ENCODE peak calls at places on chromosomes 7 and 10, in seven cellular contexts. One of them, this sample, is unnamed.

GRCh38 chr7:105487559-105488218 is 34.4 kb downstream of the PUS7 start:
- DNase-seq in K562: peak; percentile 83
- DNase-seq in CD8-positive, alpha-beta T cell: no peak
- DNase-seq in cardiac muscle cell: peak; percentile 80
- DNase-seq in ovary: no peak
- DNase-seq in transverse colon: no peak
- DNase-seq in upper lobe of right lung: no peak
- DNase-seq in this sample: no peak

GRCh38 chr10:94481410-94481809 is 64.2 kb upstream of the HELLS start:
- DNase-seq in K562: no peak
- DNase-seq in CD8-positive, alpha-beta T cell: no peak
- DNase-seq in cardiac muscle cell: no peak
- DNase-seq in ovary: no peak
- DNase-seq in transverse colon: no peak
- DNase-seq in upper lobe of right lung: no peak
- DNase-seq in this sample: no peak

GRCh38 chr10:103053659-103054581 is 135.8 kb downstream of the CNNM2 start:
- DNase-seq in K562: peak; percentile 65
- DNase-seq in CD8-positive, alpha-beta T cell: peak; percentile 67
- DNase-seq in cardiac muscle cell: peak; percentile 86
- DNase-seq in ovary: peak; percentile 73
- DNase-seq in transverse colon: peak; percentile 51
- DNase-seq in upper lobe of right lung: peak; percentile 74
- DNase-seq in this sample: peak; percentile 15

GRCh38 chr7:2002561-2003450 is 229.9 kb downstream of the MAD1L1 start:
- DNase-seq in K562: no peak
- DNase-seq in CD8-positive, alpha-beta T cell: peak; percentile 6
- DNase-seq in cardiac muscle cell: no peak
- DNase-seq in ovary: peak; percentile 14
- DNase-seq in transverse colon: no peak
- DNase-seq in upper lobe of right lung: peak; percentile 47
- DNase-seq in this sample: no peak

GRCh38 chr7:127189074-127189473 is 63.7 kb downstream of the GRM8 start:
- DNase-seq in K562: no peak
- DNase-seq in CD8-positive, alpha-beta T cell: no peak
- DNase-seq in cardiac muscle cell: no peak
- DNase-seq in ovary: no peak
- DNase-seq in transverse colon: no peak
- DNase-seq in upper lobe of right lung: no peak
- DNase-seq in this sample: no peak

GRCh38 chr10:53403688-53404087 is 631.1 kb upstream of the MBL2 start:
- DNase-seq in K562: no peak
- DNase-seq in CD8-positive, alpha-beta T cell: no peak
- DNase-seq in cardiac muscle cell: peak; percentile 28
- DNase-seq in ovary: no peak
- DNase-seq in transverse colon: peak; percentile 14
- DNase-seq in upper lobe of right lung: peak; percentile 65
- DNase-seq in this sample: no peak

GRCh38 chr10:99730026-99730425 is 1.9 kb downstream of the COX15 start:
- DNase-seq in K562: no peak
- DNase-seq in CD8-positive, alpha-beta T cell: no peak
- DNase-seq in cardiac muscle cell: peak; percentile 11
- DNase-seq in ovary: no peak
- DNase-seq in transverse colon: no peak
- DNase-seq in upper lobe of right lung: no peak
- DNase-seq in this sample: no peak

GRCh38 chr10:132526676-132527075 is 10.9 kb upstream of the INPP5A start:
- DNase-seq in K562: no peak
- DNase-seq in CD8-positive, alpha-beta T cell: no peak
- DNase-seq in cardiac muscle cell: peak; percentile 49
- DNase-seq in ovary: no peak
- DNase-seq in transverse colon: peak; percentile 7
- DNase-seq in upper lobe of right lung: no peak
- DNase-seq in this sample: no peak

GRCh38 chr7:141288626-141289025 is 214.8 kb downstream of the TMEM178B start:
- DNase-seq in K562: no peak
- DNase-seq in CD8-positive, alpha-beta T cell: no peak
- DNase-seq in cardiac muscle cell: no peak
- DNase-seq in ovary: no peak
- DNase-seq in transverse colon: no peak
- DNase-seq in upper lobe of right lung: no peak
- DNase-seq in this sample: no peak

GRCh38 chr7:127736511-127736910 is 84.5 kb downstream of the SND1 start:
- DNase-seq in K562: no peak
- DNase-seq in CD8-positive, alpha-beta T cell: no peak
- DNase-seq in cardiac muscle cell: no peak
- DNase-seq in ovary: no peak
- DNase-seq in transverse colon: no peak
- DNase-seq in upper lobe of right lung: no peak
- DNase-seq in this sample: no peak

DNA sequence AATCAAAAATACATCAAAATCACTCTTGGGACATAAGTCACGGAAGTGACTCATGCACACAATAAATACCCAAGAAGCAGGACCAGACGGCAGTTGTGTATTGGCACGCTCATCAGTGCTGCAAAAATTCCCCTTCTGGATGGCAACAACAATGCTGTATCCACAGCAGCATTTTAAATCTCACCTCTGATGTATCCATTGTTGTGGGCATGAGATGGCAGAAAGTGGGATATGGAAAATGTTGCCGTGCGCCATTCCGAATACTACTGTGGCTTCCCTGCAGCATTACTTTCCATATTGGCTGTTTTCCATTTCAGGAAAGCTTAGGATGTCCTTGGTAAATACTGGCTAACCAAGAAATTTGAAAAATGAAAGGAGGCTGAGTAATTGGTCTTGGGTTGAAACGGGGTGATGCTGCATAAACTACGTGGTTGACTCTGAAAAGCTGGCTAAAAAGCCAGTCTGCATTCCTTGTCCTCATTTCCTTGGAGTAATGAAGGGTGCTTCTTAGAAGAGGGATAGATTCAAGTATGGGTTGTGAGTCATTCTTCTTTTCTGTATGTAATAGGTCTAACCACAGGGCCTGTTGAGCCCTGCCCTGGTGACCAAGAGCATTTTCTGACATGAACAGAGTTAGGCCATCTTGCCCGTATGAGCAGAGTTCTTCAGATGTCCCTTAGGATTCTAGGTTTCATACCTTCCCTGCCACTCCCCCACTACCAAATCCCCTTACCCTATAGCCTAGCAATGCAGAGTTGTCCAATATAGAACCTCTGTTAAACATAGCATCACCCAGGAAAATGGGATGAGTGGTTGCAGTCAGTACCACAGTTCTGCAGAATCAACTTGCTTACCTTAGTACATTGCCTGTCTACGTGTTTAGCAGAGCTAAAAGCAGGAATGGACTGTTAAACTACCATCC is 36.3 kb upstream of the TOMM7 start:
- DNase-seq in K562: peak; percentile 56
- DNase-seq in CD8-positive, alpha-beta T cell: no peak
- DNase-seq in cardiac muscle cell: peak; percentile 94
- DNase-seq in ovary: no peak
- DNase-seq in transverse colon: no peak
- DNase-seq in upper lobe of right lung: no peak
- DNase-seq in this sample: no peak
- H3K27ac ChIP-seq in K562: peak overlapping the region; percentile 39
- H3K27ac ChIP-seq in CD8-positive, alpha-beta T cell: no peak overlapping the region
- H3K27ac ChIP-seq in cardiac muscle cell: no peak overlapping the region
- H3K27ac ChIP-seq in ovary: no peak overlapping the region
- H3K27ac ChIP-seq in transverse colon: peak overlapping the region; percentile 54
- H3K27ac ChIP-seq in upper lobe of right lung: peak overlapping the region; percentile 14
- H3K27ac ChIP-seq in this sample: no peak overlapping the region

GRCh38 chr7:33649476-33650441 is 255.6 kb upstream of the BMPER start:
- DNase-seq in K562: no peak
- DNase-seq in CD8-positive, alpha-beta T cell: no peak
- DNase-seq in cardiac muscle cell: no peak
- DNase-seq in ovary: no peak
- DNase-seq in transverse colon: peak; percentile 36
- DNase-seq in upper lobe of right lung: no peak
- DNase-seq in this sample: no peak
- H3K9me3 ChIP-seq in K562: no peaks in the 10 kb centered on the region
- H3K9me3 ChIP-seq in CD8-positive, alpha-beta T cell: no peaks in the 10 kb centered on the region
- H3K9me3 ChIP-seq in cardiac muscle cell: no peaks in the 10 kb centered on the region
- H3K9me3 ChIP-seq in ovary: peaks cover 3% of the 10 kb centered on the region
- H3K9me3 ChIP-seq in transverse colon: no peaks in the 10 kb centered on the region
- H3K9me3 ChIP-seq in upper lobe of right lung: no peaks in the 10 kb centered on the region
- H3K9me3 ChIP-seq in this sample: no peaks in the 10 kb centered on the region

GRCh38 chr10:22501863-22502262 is 156.6 kb downstream of the SPAG6 start:
- DNase-seq in K562: no peak
- DNase-seq in CD8-positive, alpha-beta T cell: no peak
- DNase-seq in cardiac muscle cell: no peak
- DNase-seq in ovary: no peak
- DNase-seq in transverse colon: no peak
- DNase-seq in upper lobe of right lung: no peak
- DNase-seq in this sample: no peak

GRCh38 chr10:22503315-22504090 is 158.2 kb downstream of the SPAG6 start:
- DNase-seq in K562: peak; percentile 66
- DNase-seq in CD8-positive, alpha-beta T cell: no peak
- DNase-seq in cardiac muscle cell: no peak
- DNase-seq in ovary: no peak
- DNase-seq in transverse colon: no peak
- DNase-seq in upper lobe of right lung: no peak
- DNase-seq in this sample: no peak

GRCh38 chr10:22504766-22505165 is 159.5 kb downstream of the SPAG6 start:
- DNase-seq in K562: peak; percentile 21
- DNase-seq in CD8-positive, alpha-beta T cell: no peak
- DNase-seq in cardiac muscle cell: no peak
- DNase-seq in ovary: no peak
- DNase-seq in transverse colon: no peak
- DNase-seq in upper lobe of right lung: no peak
- DNase-seq in this sample: no peak

GRCh38 chr10:22500567-22501369 is 155.5 kb downstream of the SPAG6 start:
- DNase-seq in K562: no peak
- DNase-seq in CD8-positive, alpha-beta T cell: no peak
- DNase-seq in cardiac muscle cell: peak; percentile 31
- DNase-seq in ovary: no peak
- DNase-seq in transverse colon: no peak
- DNase-seq in upper lobe of right lung: no peak
- DNase-seq in this sample: no peak

GRCh38 chr10:22501412-22501811 is 156.1 kb downstream of the SPAG6 start:
- DNase-seq in K562: no peak
- DNase-seq in CD8-positive, alpha-beta T cell: no peak
- DNase-seq in cardiac muscle cell: no peak
- DNase-seq in ovary: no peak
- DNase-seq in transverse colon: no peak
- DNase-seq in upper lobe of right lung: no peak
- DNase-seq in this sample: no peak
- H3K27ac ChIP-seq in K562: no peak overlapping the region
- H3K27ac ChIP-seq in CD8-positive, alpha-beta T cell: no peak overlapping the region
- H3K27ac ChIP-seq in cardiac muscle cell: no peak overlapping the region
- H3K27ac ChIP-seq in ovary: no peak overlapping the region
- H3K27ac ChIP-seq in transverse colon: no peak overlapping the region
- H3K27ac ChIP-seq in upper lobe of right lung: no peak overlapping the region
- H3K27ac ChIP-seq in this sample: no peak overlapping the region

GRCh38 chr7:83105063-83105462 is 57.6 kb downstream of the PCLO start:
- DNase-seq in K562: no peak
- DNase-seq in CD8-positive, alpha-beta T cell: no peak
- DNase-seq in cardiac muscle cell: no peak
- DNase-seq in ovary: no peak
- DNase-seq in transverse colon: no peak
- DNase-seq in upper lobe of right lung: no peak
- DNase-seq in this sample: no peak

GRCh38 chr7:83111391-83111790 is 51.3 kb downstream of the PCLO start:
- DNase-seq in K562: no peak
- DNase-seq in CD8-positive, alpha-beta T cell: no peak
- DNase-seq in cardiac muscle cell: no peak
- DNase-seq in ovary: no peak
- DNase-seq in transverse colon: no peak
- DNase-seq in upper lobe of right lung: no peak
- DNase-seq in this sample: no peak

GRCh38 chr7:83105948-83106347 is 56.7 kb downstream of the PCLO start:
- DNase-seq in K562: no peak
- DNase-seq in CD8-positive, alpha-beta T cell: no peak
- DNase-seq in cardiac muscle cell: no peak
- DNase-seq in ovary: no peak
- DNase-seq in transverse colon: no peak
- DNase-seq in upper lobe of right lung: no peak
- DNase-seq in this sample: no peak

GRCh38 chr7:83109352-83109751 is 53.3 kb downstream of the PCLO start:
- DNase-seq in K562: no peak
- DNase-seq in CD8-positive, alpha-beta T cell: no peak
- DNase-seq in cardiac muscle cell: no peak
- DNase-seq in ovary: no peak
- DNase-seq in transverse colon: no peak
- DNase-seq in upper lobe of right lung: no peak
- DNase-seq in this sample: no peak
- H3K9me3 ChIP-seq in K562: no peaks in the 10 kb centered on the region
- H3K9me3 ChIP-seq in CD8-positive, alpha-beta T cell: no peaks in the 10 kb centered on the region
- H3K9me3 ChIP-seq in cardiac muscle cell: no peaks in the 10 kb centered on the region
- H3K9me3 ChIP-seq in ovary: no peaks in the 10 kb centered on the region
- H3K9me3 ChIP-seq in transverse colon: no peaks in the 10 kb centered on the region
- H3K9me3 ChIP-seq in upper lobe of right lung: no peaks in the 10 kb centered on the region
- H3K9me3 ChIP-seq in this sample: no peaks in the 10 kb centered on the region

DNA sequence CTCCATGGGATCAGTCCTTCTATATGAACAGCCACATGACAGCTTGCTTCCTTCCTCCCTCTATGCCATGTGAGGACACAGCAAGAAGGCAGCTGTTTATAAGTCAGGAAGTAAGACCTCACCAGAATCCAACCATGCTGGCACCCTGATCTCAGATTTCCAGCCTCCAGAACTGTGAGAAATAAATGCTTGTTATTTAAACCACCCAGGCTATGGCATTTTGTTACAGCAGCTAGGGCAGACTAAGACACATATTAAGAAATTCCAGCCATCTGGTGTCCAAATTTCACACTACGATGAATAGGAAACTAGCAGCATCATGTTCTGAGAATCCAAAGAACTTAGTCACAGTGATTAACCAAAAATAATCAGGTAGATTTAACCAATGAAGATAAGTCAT is 140.1 kb downstream of the ZFAND4 start:
- DNase-seq in K562: no peak
- DNase-seq in CD8-positive, alpha-beta T cell: no peak
- DNase-seq in cardiac muscle cell: no peak
- DNase-seq in ovary: no peak
- DNase-seq in transverse colon: no peak
- DNase-seq in upper lobe of right lung: no peak
- DNase-seq in this sample: no peak
- H3K27ac ChIP-seq in K562: no peak overlapping the region
- H3K27ac ChIP-seq in CD8-positive, alpha-beta T cell: no peak overlapping the region
- H3K27ac ChIP-seq in cardiac muscle cell: no peak overlapping the region
- H3K27ac ChIP-seq in ovary: no peak overlapping the region
- H3K27ac ChIP-seq in transverse colon: no peak overlapping the region
- H3K27ac ChIP-seq in upper lobe of right lung: no peak overlapping the region
- H3K27ac ChIP-seq in this sample: no peak overlapping the region